ENCODE peak calls at places on chromosomes 4 and X, in six cellular contexts. One of them, this sample, is unnamed.

GRCh38 chrX:133638285-133638684 is 223.0 kb upstream of the GPC4 start:
- DNase-seq in iPS-NIHi11: no peak
- DNase-seq in left cardiac atrium: no peak
- DNase-seq in kidney epithelial cell: no peak
- DNase-seq in upper lobe of right lung: no peak
- DNase-seq in OCI-LY7: no peak
- DNase-seq in this sample: no peak

GRCh38 chrX:20693071-20693470 is 426.4 kb upstream of the RPS6KA3 start:
- DNase-seq in upper lobe of right lung: no peak
- DNase-seq in OCI-LY7: no peak
- DNase-seq in iPS-NIHi11: no peak
- DNase-seq in left cardiac atrium: no peak
- DNase-seq in kidney epithelial cell: no peak
- DNase-seq in this sample: no peak

GRCh38 chr4:30952526-30953219 is 232.5 kb downstream of the PCDH7 start:
- DNase-seq in kidney epithelial cell: peak
- DNase-seq in iPS-NIHi11: no peak
- DNase-seq in left cardiac atrium: no peak
- DNase-seq in upper lobe of right lung: no peak
- DNase-seq in OCI-LY7: no peak
- DNase-seq in this sample: no peak

GRCh38 chr4:17636341-17636695 is 21.9 kb downstream of the MED28 start:
- DNase-seq in left cardiac atrium: no peak
- DNase-seq in OCI-LY7: no peak
- DNase-seq in kidney epithelial cell: no peak
- DNase-seq in upper lobe of right lung: no peak
- DNase-seq in iPS-NIHi11: peak
- DNase-seq in this sample: no peak

GRCh38 chr4:76016383-76016782 is 6.9 kb downstream of the CXCL10 start:
- DNase-seq in upper lobe of right lung: no peak
- DNase-seq in OCI-LY7: no peak
- DNase-seq in kidney epithelial cell: no peak
- DNase-seq in iPS-NIHi11: no peak
- DNase-seq in left cardiac atrium: no peak
- DNase-seq in this sample: peak

GRCh38 chr4:163157157-163157556 is 9.5 kb downstream of the NAF1 start:
- DNase-seq in OCI-LY7: no peak
- DNase-seq in kidney epithelial cell: no peak
- DNase-seq in upper lobe of right lung: no peak
- DNase-seq in iPS-NIHi11: no peak
- DNase-seq in left cardiac atrium: no peak
- DNase-seq in this sample: no peak

GRCh38 chrX:147894332-147894870 is 17.3 kb upstream of the FMR1 start:
- DNase-seq in kidney epithelial cell: no peak
- DNase-seq in left cardiac atrium: no peak
- DNase-seq in OCI-LY7: no peak
- DNase-seq in iPS-NIHi11: peak
- DNase-seq in upper lobe of right lung: no peak
- DNase-seq in this sample: no peak

GRCh38 chr4:168667397-168667796 is 170.5 kb downstream of the PALLD start:
- DNase-seq in upper lobe of right lung: no peak
- DNase-seq in left cardiac atrium: no peak
- DNase-seq in iPS-NIHi11: no peak
- DNase-seq in OCI-LY7: no peak
- DNase-seq in kidney epithelial cell: no peak
- DNase-seq in this sample: no peak

GRCh38 chr4:3257125-3257690 is 8.2 kb downstream of the MSANTD1 start:
- DNase-seq in OCI-LY7: no peak
- DNase-seq in upper lobe of right lung: peak
- DNase-seq in iPS-NIHi11: no peak
- DNase-seq in kidney epithelial cell: peak
- DNase-seq in left cardiac atrium: peak
- DNase-seq in this sample: peak

GRCh38 chr4:101282076-101282844 is 65.1 kb downstream of the PPP3CA start:
- DNase-seq in upper lobe of right lung: no peak
- DNase-seq in OCI-LY7: no peak
- DNase-seq in kidney epithelial cell: no peak
- DNase-seq in iPS-NIHi11: peak
- DNase-seq in left cardiac atrium: no peak
- DNase-seq in this sample: no peak

GRCh38 chrX:1026263-1027015 is 186.0 kb downstream of the CRLF2 start:
- DNase-seq in OCI-LY7: peak
- DNase-seq in kidney epithelial cell: no peak
- DNase-seq in iPS-NIHi11: no peak
- DNase-seq in upper lobe of right lung: no peak
- DNase-seq in left cardiac atrium: no peak
- DNase-seq in this sample: no peak

GRCh38 chr4:10168151-10168550 is 51.6 kb upstream of the WDR1 start:
- DNase-seq in left cardiac atrium: no peak
- DNase-seq in upper lobe of right lung: no peak
- DNase-seq in OCI-LY7: no peak
- DNase-seq in kidney epithelial cell: no peak
- DNase-seq in iPS-NIHi11: no peak
- DNase-seq in this sample: no peak

GRCh38 chrX:111376897-111377601 is 34.9 kb downstream of the DCX start:
- DNase-seq in upper lobe of right lung: no peak
- DNase-seq in OCI-LY7: no peak
- DNase-seq in left cardiac atrium: no peak
- DNase-seq in kidney epithelial cell: no peak
- DNase-seq in iPS-NIHi11: peak
- DNase-seq in this sample: no peak

This sample was measured in posterior vena cava.